ENCODE peak calls at places on chromosomes 16 and 17, in four cellular contexts. L is left lung, W is uterus, S is cardiac septum. O is an unnamed sample.

GRCh38 chr17:18124346-18125126 is 16.0 kb downstream of the MYO15A start:
- DNase-seq in L (no peak), W (no peak), S (no peak), O (no peak)

GRCh38 chr17:802481-802880 is 20.3 kb downstream of the MRM3 start:
- DNase-seq in L (no peak), W (no peak), S (no peak), O (no peak)

GRCh38 chr17:4365628-4366311 is 705 bp downstream of the UBE2G1 start:
- DNase-seq in L (peak), W (peak), S (peak), O (peak)

GRCh38 chr16:64589836-64590235 is 532.0 kb downstream of the CDH11 start:
- DNase-seq in L (no peak), W (no peak), S (no peak), O (no peak)

GRCh38 chr17:68207651-68208253 is 40.1 kb upstream of the AMZ2 start:
- DNase-seq in L (peak), W (no peak), S (no peak), O (no peak)

GRCh38 chr17:79977161-79977631 is 58.5 kb downstream of the TBC1D16 start:
- DNase-seq in L (peak), W (no peak), S (no peak), O (peak)

GRCh38 chr17:57938061-57938502 is 17.1 kb downstream of the CUEDC1 start:
- DNase-seq in L (no peak), W (no peak), S (no peak), O (no peak)

GRCh38 chr17:67801626-67802175 is 23.6 kb upstream of the BPTF start:
- DNase-seq in L (no peak), W (no peak), S (no peak), O (no peak)

GRCh38 chr17:79826210-79826680 is 13.0 kb downstream of the CBX4 start:
- DNase-seq in L (peak), W (no peak), S (no peak), O (peak)

GRCh38 chr17:4566785-4567184 is 6.4 kb upstream of the GGT6 start:
- DNase-seq in L (no peak), W (no peak), S (no peak), O (no peak)

GRCh38 chr17:45440161-45440859 is 7.6 kb upstream of the ARHGAP27 start:
- DNase-seq in L (no peak), W (no peak), S (peak), O (peak)

GRCh38 chr17:82815354-82815753 is 24.5 kb downstream of the ZNF750 start:
- DNase-seq in L (peak), W (no peak), S (no peak), O (no peak)

GRCh38 chr17:30222741-30223175 is 12.7 kb downstream of the SLC6A4 start:
- DNase-seq in L (no peak), W (no peak), S (no peak), O (no peak)

GRCh38 chr17:27810211-27810901 is 10.0 kb upstream of the NOS2 start:
- DNase-seq in L (no peak), W (no peak), S (no peak), O (no peak)

GRCh38 chr16:86031141-86031678 is 132.2 kb downstream of the IRF8 start:
- DNase-seq in L (no peak), W (no peak), S (peak), O (no peak)

GRCh38 chr16:88454315-88455057 is 1.4 kb downstream of the ZFPM1 start:
- DNase-seq in L (no peak), W (no peak), S (no peak), O (no peak)

GRCh38 chr16:4984174-4985000 is 26.3 kb downstream of the SEC14L5 start:
- DNase-seq in L (no peak), W (no peak), S (no peak), O (no peak)

GRCh38 chr16:25832288-25832687 is 140.5 kb downstream of the HS3ST4 start:
- DNase-seq in L (peak), W (no peak), S (no peak), O (no peak)

GRCh38 chr17:16484445-16485169 is 7.4 kb downstream of the LRRC75A start:
- DNase-seq in L (no peak), W (no peak), S (no peak), O (no peak)

GRCh38 chr16:70778901-70779309 is 22.1 kb downstream of the VAC14 start:
- DNase-seq in L (peak), W (peak), S (no peak), O (peak)

GRCh38 chr16:58500329-58501241 is 642 bp downstream of the NDRG4 start:
- DNase-seq in L (no peak), W (no peak), S (peak), O (peak)

GRCh38 chr16:75044800-75045361 is 46.1 kb downstream of the ZNRF1 start:
- DNase-seq in L (no peak), W (peak), S (peak), O (peak)

GRCh38 chr17:61286449-61286848 is 113.2 kb upstream of the TBX2 start:
- DNase-seq in L (no peak), W (no peak), S (no peak), O (no peak)

GRCh38 chr17:21242026-21242700 is 11.0 kb downstream of the NATD1 start:
- DNase-seq in L (no peak), W (no peak), S (no peak), O (no peak)

GRCh38 chr17:3954086-3954485 is 10.2 kb downstream of the ATP2A3 start:
- DNase-seq in L (no peak), W (no peak), S (no peak), O (no peak)

GRCh38 chr17:76536511-76537287 is 810 bp downstream of the CYGB start:
- DNase-seq in L (peak), W (no peak), S (no peak), O (no peak)

GRCh38 chr16:1202274-1202673 is 22.8 kb downstream of the TPSG1 start:
- DNase-seq in L (no peak), W (no peak), S (no peak), O (no peak)

O was measured in sigmoid colon.